ENCODE peak calls at places on chromosome 20, in eight cellular contexts. One of them, this sample, is unnamed. For H3K27me3 and H3K4me1, the result is how much of the 10 kb centered on the place peaks cover.

GRCh38 chr20:53917145-53918009 is 153.0 kb downstream of the BCAS1 start:
- DNase-seq in tibial artery: peak
- DNase-seq in heart left ventricle: no peak
- DNase-seq in CD8-positive, alpha-beta T cell: no peak
- DNase-seq in transverse colon: peak
- DNase-seq in lower lobe of right lung: no peak
- DNase-seq in GM23338: no peak
- DNase-seq in SJSA1: no peak
- DNase-seq in this sample: peak

GRCh38 chr20:16528078-16528477 is 45.2 kb downstream of the KIF16B start:
- DNase-seq in tibial artery: no peak
- DNase-seq in CD8-positive, alpha-beta T cell: no peak
- DNase-seq in lower lobe of right lung: no peak
- DNase-seq in GM23338: no peak
- DNase-seq in heart left ventricle: no peak
- DNase-seq in SJSA1: no peak
- DNase-seq in transverse colon: peak
- DNase-seq in this sample: peak

GRCh38 chr20:61521680-61522420 is 269.8 kb downstream of the CDH4 start:
- DNase-seq in CD8-positive, alpha-beta T cell: no peak
- DNase-seq in heart left ventricle: no peak
- DNase-seq in lower lobe of right lung: no peak
- DNase-seq in GM23338: no peak
- DNase-seq in tibial artery: no peak
- DNase-seq in transverse colon: no peak
- DNase-seq in SJSA1: no peak
- DNase-seq in this sample: no peak

GRCh38 chr20:57756213-57756612 is 46.4 kb upstream of the PMEPA1 start:
- DNase-seq in heart left ventricle: no peak
- DNase-seq in CD8-positive, alpha-beta T cell: no peak
- DNase-seq in GM23338: no peak
- DNase-seq in lower lobe of right lung: no peak
- DNase-seq in tibial artery: peak
- DNase-seq in SJSA1: no peak
- DNase-seq in transverse colon: no peak
- DNase-seq in this sample: no peak

GRCh38 chr20:47610247-47610944 is 108.7 kb downstream of the NCOA3 start:
- DNase-seq in tibial artery: no peak
- DNase-seq in CD8-positive, alpha-beta T cell: peak
- DNase-seq in transverse colon: peak
- DNase-seq in SJSA1: no peak
- DNase-seq in lower lobe of right lung: no peak
- DNase-seq in heart left ventricle: no peak
- DNase-seq in GM23338: no peak
- DNase-seq in this sample: no peak

GRCh38 chr20:36116813-36117441 is 37.6 kb upstream of the EPB41L1 start:
- DNase-seq in heart left ventricle: no peak
- DNase-seq in CD8-positive, alpha-beta T cell: no peak
- DNase-seq in transverse colon: no peak
- DNase-seq in tibial artery: no peak
- DNase-seq in GM23338: no peak
- DNase-seq in SJSA1: no peak
- DNase-seq in lower lobe of right lung: no peak
- DNase-seq in this sample: no peak

GRCh38 chr20:15643713-15644112 is 929.5 kb downstream of the KIF16B start:
- DNase-seq in GM23338: peak
- DNase-seq in heart left ventricle: no peak
- DNase-seq in SJSA1: no peak
- DNase-seq in tibial artery: no peak
- DNase-seq in lower lobe of right lung: no peak
- DNase-seq in transverse colon: no peak
- DNase-seq in CD8-positive, alpha-beta T cell: no peak
- DNase-seq in this sample: no peak

GRCh38 chr20:6863355-6863754 is 95.9 kb downstream of the BMP2 start:
- DNase-seq in tibial artery: no peak
- DNase-seq in SJSA1: no peak
- DNase-seq in heart left ventricle: no peak
- DNase-seq in GM23338: no peak
- DNase-seq in transverse colon: no peak
- DNase-seq in CD8-positive, alpha-beta T cell: no peak
- DNase-seq in lower lobe of right lung: no peak
- DNase-seq in this sample: no peak

DNA sequence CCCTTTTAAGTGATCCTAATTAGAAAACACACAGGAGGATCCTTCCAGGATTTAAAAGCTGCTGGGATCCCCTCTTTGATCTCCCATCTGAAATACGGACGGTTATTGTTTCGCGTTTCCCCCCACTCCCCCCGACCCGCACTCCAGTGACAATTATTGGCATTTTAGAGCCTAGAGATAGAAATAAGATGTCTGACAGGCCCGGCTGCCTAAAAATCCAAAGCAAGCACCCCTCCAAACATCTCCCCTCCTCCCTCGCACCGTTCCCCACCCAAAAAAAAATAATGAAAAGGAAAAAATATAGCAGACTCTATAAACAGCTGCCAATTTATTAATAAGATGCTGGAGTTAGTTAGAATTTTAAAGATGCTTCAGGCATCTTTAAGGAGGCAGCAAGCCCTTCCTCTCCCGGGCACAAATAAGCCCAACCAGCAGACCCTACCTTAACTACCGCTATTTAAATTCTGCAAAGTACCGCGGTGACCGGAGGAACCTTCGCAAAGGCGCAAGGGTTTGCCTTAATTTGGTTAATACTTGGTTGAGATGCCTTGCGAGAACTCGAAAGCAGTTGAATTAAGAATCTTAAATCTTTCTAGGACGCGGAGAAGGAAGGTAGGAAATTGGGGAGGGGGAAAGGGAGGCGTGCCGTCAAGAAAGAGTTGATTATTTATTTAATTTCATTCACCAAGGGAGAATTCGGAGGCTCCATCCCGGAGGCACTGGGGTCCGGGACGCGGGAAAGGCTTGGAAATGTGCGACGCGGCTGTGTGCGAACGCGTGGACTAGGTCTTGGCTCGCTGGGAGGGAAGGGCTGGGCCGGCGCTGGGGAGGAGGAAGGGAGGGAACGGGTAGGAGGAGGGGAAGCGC is 1.5 kb upstream of the ISM1 start:
- DNase-seq in SJSA1: no peak
- DNase-seq in GM23338: peak
- DNase-seq in lower lobe of right lung: no peak
- DNase-seq in heart left ventricle: no peak
- DNase-seq in tibial artery: no peak
- DNase-seq in CD8-positive, alpha-beta T cell: no peak
- DNase-seq in transverse colon: no peak
- DNase-seq in this sample: no peak
- H3K27me3 ChIP-seq in SJSA1: half or more
- H3K27me3 ChIP-seq in GM23338: half or more
- H3K27me3 ChIP-seq in lower lobe of right lung: under half
- H3K27me3 ChIP-seq in heart left ventricle: under half
- H3K27me3 ChIP-seq in tibial artery: under half
- H3K27me3 ChIP-seq in CD8-positive, alpha-beta T cell: under half
- H3K27me3 ChIP-seq in transverse colon: half or more
- H3K27me3 ChIP-seq in this sample: under half

GRCh38 chr20:59077705-59078104 is 35.1 kb upstream of the PRELID3B start:
- DNase-seq in transverse colon: no peak
- DNase-seq in GM23338: no peak
- DNase-seq in SJSA1: no peak
- DNase-seq in tibial artery: no peak
- DNase-seq in CD8-positive, alpha-beta T cell: no peak
- DNase-seq in lower lobe of right lung: no peak
- DNase-seq in heart left ventricle: no peak
- DNase-seq in this sample: no peak

GRCh38 chr20:59071224-59071623 is 28.6 kb upstream of the PRELID3B start:
- DNase-seq in lower lobe of right lung: no peak
- DNase-seq in GM23338: no peak
- DNase-seq in SJSA1: no peak
- DNase-seq in heart left ventricle: no peak
- DNase-seq in CD8-positive, alpha-beta T cell: no peak
- DNase-seq in tibial artery: no peak
- DNase-seq in transverse colon: no peak
- DNase-seq in this sample: no peak

GRCh38 chr20:59075934-59076508 is 33.4 kb upstream of the PRELID3B start:
- DNase-seq in heart left ventricle: no peak
- DNase-seq in transverse colon: no peak
- DNase-seq in GM23338: no peak
- DNase-seq in lower lobe of right lung: no peak
- DNase-seq in CD8-positive, alpha-beta T cell: no peak
- DNase-seq in tibial artery: no peak
- DNase-seq in SJSA1: no peak
- DNase-seq in this sample: no peak

GRCh38 chr20:59074456-59074855 is 31.9 kb upstream of the PRELID3B start:
- DNase-seq in CD8-positive, alpha-beta T cell: no peak
- DNase-seq in transverse colon: no peak
- DNase-seq in GM23338: no peak
- DNase-seq in tibial artery: no peak
- DNase-seq in SJSA1: no peak
- DNase-seq in lower lobe of right lung: no peak
- DNase-seq in heart left ventricle: no peak
- DNase-seq in this sample: no peak

DNA sequence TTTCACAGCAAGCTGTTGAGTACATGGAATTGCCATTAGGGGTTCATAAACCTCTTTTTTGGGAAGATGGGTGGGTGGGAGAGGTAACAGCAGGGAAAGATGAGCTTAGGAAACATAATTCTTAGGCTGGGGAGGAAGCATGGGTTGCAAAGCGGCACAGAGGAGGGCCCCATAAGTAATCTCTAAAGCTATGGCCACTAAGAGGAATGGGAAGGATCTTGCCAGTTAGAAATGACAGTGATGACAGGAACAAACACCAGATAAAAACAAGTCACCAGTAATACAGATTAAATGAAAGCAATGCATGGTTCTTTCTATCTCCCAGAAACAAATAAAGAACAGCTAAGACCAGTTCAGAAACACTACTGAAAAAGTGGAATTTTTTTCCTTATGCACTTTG is 31.0 kb upstream of the PRELID3B start:
- DNase-seq in SJSA1: no peak
- DNase-seq in GM23338: no peak
- DNase-seq in lower lobe of right lung: no peak
- DNase-seq in heart left ventricle: no peak
- DNase-seq in transverse colon: no peak
- DNase-seq in CD8-positive, alpha-beta T cell: no peak
- DNase-seq in tibial artery: no peak
- DNase-seq in this sample: no peak
- H3K4me1 ChIP-seq in SJSA1: under half
- H3K4me1 ChIP-seq in GM23338: under half
- H3K4me1 ChIP-seq in lower lobe of right lung: under half
- H3K4me1 ChIP-seq in heart left ventricle: under half
- H3K4me1 ChIP-seq in transverse colon: under half
- H3K4me1 ChIP-seq in CD8-positive, alpha-beta T cell: under half
- H3K4me1 ChIP-seq in tibial artery: under half
- H3K4me1 ChIP-seq in this sample: under half

DNA sequence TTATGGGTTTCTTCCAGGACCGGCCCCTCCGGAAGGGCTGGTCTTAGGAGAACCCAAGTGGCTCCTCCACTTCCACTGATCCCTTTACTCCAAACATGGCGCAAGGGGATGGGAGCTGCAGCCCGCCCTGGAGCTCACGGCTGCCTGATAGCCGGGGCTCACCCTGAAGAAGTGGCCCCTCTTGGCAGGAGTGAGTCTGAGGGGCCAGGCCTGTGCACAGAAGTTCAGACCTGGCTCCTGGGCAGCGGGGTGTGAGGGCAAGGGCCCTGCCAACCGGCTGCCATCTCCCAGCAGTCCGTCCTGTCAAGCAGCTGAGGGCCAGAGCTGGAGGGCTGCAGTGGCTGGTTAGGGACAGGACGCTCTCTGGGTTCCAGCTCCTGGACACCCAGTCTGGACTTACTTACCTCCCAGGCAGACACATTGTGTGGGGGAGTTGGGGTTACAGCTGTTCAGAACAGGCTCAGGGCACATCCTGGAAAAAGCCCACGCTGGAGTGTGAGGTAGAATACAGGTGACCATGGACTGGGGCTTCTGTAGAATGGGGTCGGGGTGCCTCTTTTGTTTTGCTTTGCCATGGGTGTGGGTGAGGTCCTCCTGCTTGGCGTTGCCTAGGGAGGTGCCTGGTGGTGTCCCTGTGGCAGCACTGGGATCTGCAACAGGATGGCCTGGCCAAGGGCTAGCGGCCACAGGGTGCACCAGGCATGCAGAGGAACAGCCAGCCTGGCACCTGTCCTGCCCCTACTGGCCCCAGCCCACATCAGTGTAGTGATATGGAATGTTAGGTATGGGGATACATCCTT is 88.4 kb downstream of the ASXL1 start:
- DNase-seq in GM23338: no peak
- DNase-seq in heart left ventricle: no peak
- DNase-seq in SJSA1: no peak
- DNase-seq in lower lobe of right lung: no peak
- DNase-seq in CD8-positive, alpha-beta T cell: no peak
- DNase-seq in transverse colon: peak
- DNase-seq in tibial artery: peak
- DNase-seq in this sample: no peak
- H3K27ac ChIP-seq in GM23338: peak
- H3K27ac ChIP-seq in heart left ventricle: no peak
- H3K27ac ChIP-seq in SJSA1: no peak
- H3K27ac ChIP-seq in lower lobe of right lung: no peak
- H3K27ac ChIP-seq in CD8-positive, alpha-beta T cell: no peak
- H3K27ac ChIP-seq in transverse colon: no peak
- H3K27ac ChIP-seq in tibial artery: no peak
- H3K27ac ChIP-seq in this sample: peak

GRCh38 chr20:51565298-51565697 is 22.8 kb upstream of the NFATC2 start:
- DNase-seq in CD8-positive, alpha-beta T cell: no peak
- DNase-seq in transverse colon: no peak
- DNase-seq in SJSA1: no peak
- DNase-seq in GM23338: no peak
- DNase-seq in tibial artery: no peak
- DNase-seq in lower lobe of right lung: no peak
- DNase-seq in heart left ventricle: no peak
- DNase-seq in this sample: no peak

GRCh38 chr20:51566594-51566993 is 24.1 kb upstream of the NFATC2 start:
- DNase-seq in tibial artery: no peak
- DNase-seq in SJSA1: no peak
- DNase-seq in lower lobe of right lung: no peak
- DNase-seq in heart left ventricle: no peak
- DNase-seq in CD8-positive, alpha-beta T cell: no peak
- DNase-seq in GM23338: no peak
- DNase-seq in transverse colon: no peak
- DNase-seq in this sample: no peak

GRCh38 chr20:51563597-51564332 is 21.2 kb upstream of the NFATC2 start:
- DNase-seq in CD8-positive, alpha-beta T cell: no peak
- DNase-seq in lower lobe of right lung: peak
- DNase-seq in transverse colon: peak
- DNase-seq in GM23338: peak
- DNase-seq in SJSA1: peak
- DNase-seq in heart left ventricle: peak
- DNase-seq in tibial artery: peak
- DNase-seq in this sample: peak

GRCh38 chr20:51567622-51568021 is 25.1 kb upstream of the NFATC2 start:
- DNase-seq in transverse colon: no peak
- DNase-seq in GM23338: no peak
- DNase-seq in lower lobe of right lung: no peak
- DNase-seq in heart left ventricle: no peak
- DNase-seq in tibial artery: no peak
- DNase-seq in CD8-positive, alpha-beta T cell: no peak
- DNase-seq in SJSA1: no peak
- DNase-seq in this sample: no peak

DNA sequence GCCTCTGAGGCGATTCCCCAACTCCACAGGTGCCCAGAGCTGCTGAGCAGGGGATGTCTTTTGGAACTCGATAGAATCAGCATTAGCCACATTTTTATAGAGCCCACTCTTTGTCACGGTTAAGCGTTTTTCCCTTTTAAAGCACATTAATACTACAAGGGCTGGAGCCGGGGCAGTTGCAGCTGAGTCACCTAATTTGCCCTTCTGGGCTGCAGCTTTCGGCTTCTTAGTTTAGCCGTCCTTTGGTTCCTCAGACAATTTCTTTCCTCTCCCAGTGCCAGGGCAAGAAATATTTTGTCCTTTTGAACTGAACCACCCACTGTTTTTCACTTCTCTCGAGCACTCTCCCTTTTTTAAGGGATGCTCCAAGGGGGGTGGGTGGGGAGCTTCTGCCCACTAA is 23.2 kb upstream of the NFATC2 start:
- DNase-seq in lower lobe of right lung: no peak
- DNase-seq in GM23338: no peak
- DNase-seq in heart left ventricle: no peak
- DNase-seq in transverse colon: no peak
- DNase-seq in CD8-positive, alpha-beta T cell: no peak
- DNase-seq in tibial artery: no peak
- DNase-seq in SJSA1: no peak
- DNase-seq in this sample: no peak
- H3K27me3 ChIP-seq in lower lobe of right lung: half or more
- H3K27me3 ChIP-seq in GM23338: under half
- H3K27me3 ChIP-seq in heart left ventricle: under half
- H3K27me3 ChIP-seq in transverse colon: under half
- H3K27me3 ChIP-seq in CD8-positive, alpha-beta T cell: under half
- H3K27me3 ChIP-seq in tibial artery: under half
- H3K27me3 ChIP-seq in SJSA1: under half
- H3K27me3 ChIP-seq in this sample: under half

This sample was measured in body of pancreas.